ENCODE peak calls at places on chromosomes 5 and 9, in seven cellular contexts. I, Z, U, T, H, G and L are unnamed samples.

GRCh38 chr5:71582945-71583584 is 4.1 kb upstream of the MCCC2 start:
- DNase-seq in I (no peak), T (no peak), H (no peak), Z (no peak), U (no peak), G (no peak), L (no peak)

GRCh38 chr9:90773593-90773992 is 28.0 kb upstream of the SYK start:
- DNase-seq in G (peak), Z (no peak), T (no peak), U (no peak), I (peak), H (no peak), L (no peak)

GRCh38 chr5:16894236-16895057 is 41.6 kb downstream of the MYO10 start:
- DNase-seq in U (peak), H (peak), G (peak), I (no peak), T (no peak), Z (peak), L (peak)

GRCh38 chr9:117664419-117664818 is 39.8 kb upstream of the TLR4 start:
- DNase-seq in H (no peak), U (no peak), G (no peak), I (no peak), Z (no peak), T (no peak), L (no peak)

GRCh38 chr5:59124983-59125960 is 542.4 kb downstream of the RAB3C start:
- DNase-seq in I (peak), G (peak), T (no peak), Z (no peak), H (peak), U (no peak), L (peak)

GRCh38 chr9:5698810-5699556 is 70.1 kb downstream of the RIC1 start:
- DNase-seq in T (no peak), Z (peak), U (no peak), G (no peak), H (peak), I (no peak), L (peak)

GRCh38 chr9:35357116-35357515 is 132.8 kb upstream of the RUSC2 start:
- DNase-seq in Z (no peak), G (no peak), I (no peak), H (no peak), T (no peak), U (no peak), L (peak)

GRCh38 chr5:157300564-157300963 is 34.6 kb downstream of the CYFIP2 start:
- DNase-seq in G (no peak), I (no peak), T (no peak), H (no peak), Z (no peak), U (no peak), L (no peak)

GRCh38 chr5:128844354-128844923 is 120.8 kb upstream of the SLC27A6 start:
- DNase-seq in T (no peak), H (no peak), U (no peak), I (no peak), G (no peak), Z (no peak), L (peak)

GRCh38 chr9:76725181-76725580 is 39.1 kb upstream of the PCA3 start:
- DNase-seq in U (no peak), H (no peak), G (no peak), Z (no peak), I (no peak), T (no peak), L (no peak)

GRCh38 chr5:97088774-97089148 is 53.6 kb downstream of the LIX1 start:
- DNase-seq in I (no peak), U (no peak), T (no peak), G (no peak), Z (no peak), H (no peak), L (no peak)

GRCh38 chr9:125428515-125429467 is 167.2 kb downstream of the GAPVD1 start:
- DNase-seq in I (no peak), Z (no peak), T (no peak), H (peak), U (no peak), G (no peak), L (no peak)

GRCh38 chr5:126104341-126104740 is 318.9 kb upstream of the GRAMD2B start:
- DNase-seq in G (no peak), Z (no peak), I (no peak), U (no peak), T (no peak), H (no peak), L (no peak)

GRCh38 chr5:154278172-154278571 is 87.6 kb downstream of the GALNT10 start:
- DNase-seq in H (peak), Z (no peak), G (no peak), T (no peak), U (no peak), I (no peak), L (peak)

GRCh38 chr9:33159058-33159759 is 7.9 kb downstream of the B4GALT1 start:
- DNase-seq in U (no peak), I (no peak), G (peak), Z (no peak), H (no peak), T (no peak), L (peak)

GRCh38 chr5:168328804-168329203 is 37.4 kb downstream of the WWC1 start:
- DNase-seq in G (peak), T (no peak), I (peak), Z (no peak), H (no peak), U (peak), L (peak)

GRCh38 chr5:155651-156410 is 35.5 kb upstream of the LRRC14B start:
- DNase-seq in Z (no peak), U (no peak), G (no peak), T (no peak), I (no peak), H (no peak), L (no peak)

GRCh38 chr9:69655065-69655464 is 17.1 kb downstream of the APBA1 start:
- DNase-seq in T (no peak), H (no peak), G (no peak), Z (no peak), U (no peak), I (no peak), L (no peak)
- TF ChIP-seq CTCF in T (no peak), H (no peak), G (no peak), Z (no peak), U (no peak), I (no peak), L (no peak)

DNA sequence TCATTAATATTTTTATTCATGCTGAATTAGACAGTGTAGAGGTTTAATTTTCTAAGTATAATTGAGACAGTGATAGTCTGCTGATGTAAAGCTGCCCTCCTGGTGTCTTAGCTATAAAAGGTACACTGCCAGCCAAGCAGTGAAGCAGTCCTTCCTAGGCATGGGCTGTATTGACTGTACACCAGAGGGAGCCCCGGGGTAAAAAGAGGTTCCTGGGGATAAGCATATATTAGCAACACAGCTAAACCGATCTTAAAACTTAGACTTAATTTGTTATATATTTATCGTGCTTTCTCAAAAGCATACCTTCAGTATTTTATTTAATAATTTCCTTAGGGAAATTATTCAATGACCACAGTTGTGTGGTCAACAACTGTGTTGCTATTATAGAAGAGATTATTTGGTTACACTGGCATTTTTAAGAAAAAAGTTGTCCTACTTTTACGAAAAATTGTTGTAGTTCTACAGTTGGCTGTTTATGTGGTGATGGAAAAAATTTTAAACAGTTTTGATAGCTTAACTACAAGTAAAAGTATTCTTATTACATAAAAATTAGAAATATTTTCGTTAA is 68.8 kb downstream of the ELL2 start:
- DNase-seq in H (peak), I (peak), Z (no peak), U (peak), T (no peak), G (peak), L (peak)
- TF ChIP-seq CTCF in H (peak), I (peak), Z (peak), U (peak), T (peak), G (no peak), L (peak)

DNA sequence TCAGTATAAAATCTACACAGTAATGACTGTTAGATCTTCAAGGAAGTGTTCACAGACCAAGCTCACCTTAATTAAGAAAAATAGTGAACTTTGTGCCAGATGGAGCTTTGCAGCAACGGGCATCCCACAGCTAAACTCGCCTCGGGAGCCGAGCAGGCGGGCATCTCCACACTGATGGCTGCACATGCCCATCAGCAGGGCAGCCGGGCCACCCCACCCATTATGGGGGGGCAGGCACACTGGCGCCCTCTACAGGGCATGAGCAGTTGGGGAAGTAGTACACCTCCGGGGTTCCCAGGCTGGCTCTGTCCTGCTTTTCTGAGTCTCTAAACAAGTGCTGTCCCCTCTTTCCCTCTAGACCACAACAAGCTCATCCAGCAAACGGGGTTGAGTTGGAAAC is 21.6 kb downstream of the ANKS6 start:
- DNase-seq in T (no peak), I (peak), G (no peak), U (no peak), Z (no peak), H (peak), L (no peak)
- TF ChIP-seq CTCF in T (peak), I (peak), G (no peak), U (no peak), Z (peak), H (peak), L (peak)

GRCh38 chr9:93592389-93593021 is 16.1 kb downstream of the PHF2 start:
- DNase-seq in T (no peak), Z (no peak), H (peak), U (no peak), G (no peak), I (peak), L (peak)
- TF ChIP-seq CTCF in T (no peak), Z (no peak), H (peak), U (no peak), G (no peak), I (peak), L (peak)

DNA sequence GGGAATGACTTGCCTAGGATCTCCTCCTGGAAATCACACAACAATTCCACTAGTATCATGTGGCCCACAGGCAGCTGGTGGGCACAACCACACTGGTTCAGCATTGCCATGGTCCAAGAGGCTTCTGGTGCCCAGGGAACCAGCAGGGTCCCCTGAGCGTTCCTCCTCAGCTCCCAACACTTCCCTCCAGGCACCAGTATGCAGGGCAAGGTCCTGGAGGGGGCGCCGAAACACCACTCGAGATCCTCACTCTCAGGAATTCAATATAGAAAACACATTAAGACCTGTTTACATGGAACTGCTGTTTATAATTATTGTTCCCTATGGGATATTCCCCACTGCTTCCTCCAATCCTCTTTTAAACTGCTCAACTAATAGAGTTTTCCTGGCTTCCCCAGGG is 91.9 kb upstream of the GABRP start:
- DNase-seq in I (peak), T (no peak), G (no peak), H (no peak), U (no peak), Z (no peak), L (no peak)
- TF ChIP-seq CTCF in I (peak), T (no peak), G (no peak), H (no peak), U (no peak), Z (no peak), L (no peak)

GRCh38 chr5:23330726-23331125 is 176.7 kb upstream of the PRDM9 start:
- DNase-seq in I (no peak), H (no peak), U (no peak), Z (no peak), T (no peak), G (no peak), L (no peak)

DNA sequence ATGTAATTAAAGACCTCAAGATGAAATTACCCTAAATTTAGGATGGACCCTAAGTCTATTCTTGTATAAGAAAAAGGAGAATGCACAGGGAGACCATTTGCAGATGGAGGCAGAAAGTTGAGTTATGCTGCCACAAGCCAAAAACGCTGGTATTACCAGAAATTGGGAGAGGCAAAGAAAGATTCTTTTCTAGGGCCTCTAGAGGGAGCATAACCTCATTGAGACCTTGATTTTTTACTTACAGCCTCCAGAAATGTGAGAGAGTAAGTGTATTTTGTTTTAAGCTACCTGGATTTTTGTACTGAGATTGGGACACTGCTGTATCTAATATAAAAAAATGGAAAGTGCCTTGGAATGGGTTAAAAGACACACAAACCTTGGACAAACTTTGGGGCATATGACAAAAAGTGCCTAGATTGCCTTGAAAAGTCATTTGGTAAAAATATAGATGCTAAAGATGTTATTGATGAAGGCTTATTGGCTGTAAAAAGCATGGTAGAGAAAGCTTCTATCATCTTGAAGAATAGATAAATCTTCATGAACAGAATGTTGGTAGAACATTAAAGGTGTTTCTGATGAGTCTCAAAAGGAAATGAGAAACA is 174.7 kb upstream of the PRDM9 start:
- DNase-seq in U (no peak), I (no peak), Z (no peak), H (no peak), T (no peak), G (no peak), L (peak)
- TF ChIP-seq CTCF in U (no peak), I (no peak), Z (peak), H (no peak), T (no peak), G (no peak), L (no peak)

GRCh38 chr5:139037732-139038131 is 160.4 kb downstream of the SIL1 start:
- DNase-seq in U (no peak), T (no peak), Z (no peak), I (no peak), H (no peak), G (no peak), L (no peak)

GRCh38 chr5:139043127-139043905 is 154.9 kb downstream of the SIL1 start:
- DNase-seq in Z (no peak), G (no peak), H (peak), I (no peak), T (no peak), U (no peak), L (peak)

GRCh38 chr5:139038618-139039305 is 159.4 kb downstream of the SIL1 start:
- DNase-seq in I (no peak), H (no peak), Z (no peak), G (no peak), U (no peak), T (no peak), L (no peak)
- TF ChIP-seq CTCF in I (peak), H (no peak), Z (no peak), G (no peak), U (no peak), T (no peak), L (peak)

DNA sequence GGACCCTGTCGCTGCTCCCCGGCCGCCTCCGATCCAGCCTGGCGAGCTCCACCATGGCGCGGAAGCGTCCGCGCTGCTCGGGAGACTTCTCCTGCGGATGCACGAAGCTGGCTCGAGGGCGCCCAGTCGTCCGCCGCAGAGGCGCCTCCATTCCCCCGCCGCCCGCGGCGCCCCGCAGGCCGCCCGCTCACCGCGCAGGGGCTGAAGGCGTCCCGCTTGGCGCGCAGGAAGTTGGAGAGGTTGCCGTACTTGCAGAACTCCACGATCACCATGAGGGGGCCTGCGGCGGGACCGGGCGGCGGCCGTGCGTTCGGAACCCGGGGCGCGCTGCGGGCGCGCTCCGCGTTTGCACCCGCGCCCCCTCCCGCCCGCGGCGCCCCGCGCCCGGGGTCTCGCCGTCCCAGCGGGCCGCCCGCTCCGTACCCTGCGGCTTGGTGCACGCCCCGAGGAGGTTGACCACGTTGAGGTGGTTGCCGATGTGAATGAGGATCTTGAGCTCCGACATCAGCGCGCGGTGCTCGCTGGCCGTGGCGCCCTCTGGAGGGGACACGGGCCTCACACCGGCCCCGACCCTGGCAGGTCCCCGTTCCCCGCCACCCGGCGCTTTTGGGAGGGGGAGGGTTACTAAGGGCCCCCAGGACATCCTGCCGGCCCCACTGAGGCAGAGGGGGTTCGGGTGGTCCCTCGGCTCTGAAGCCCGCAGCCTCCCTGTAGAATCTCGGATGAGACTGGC is 27.7 kb upstream of the SCGB3A1 start:
- DNase-seq in T (no peak), H (peak), I (peak), Z (no peak), U (no peak), G (peak), L (peak)
- TF ChIP-seq CTCF in T (peak), H (no peak), I (peak), Z (peak), U (no peak), G (no peak), L (peak)

GRCh38 chr9:106560540-106560939 is 302.4 kb upstream of the ZNF462 start:
- DNase-seq in Z (no peak), I (no peak), U (no peak), T (no peak), G (no peak), H (no peak), L (no peak)
- TF ChIP-seq CTCF in Z (no peak), I (no peak), U (no peak), T (no peak), G (no peak), H (peak), L (peak)

DNA sequence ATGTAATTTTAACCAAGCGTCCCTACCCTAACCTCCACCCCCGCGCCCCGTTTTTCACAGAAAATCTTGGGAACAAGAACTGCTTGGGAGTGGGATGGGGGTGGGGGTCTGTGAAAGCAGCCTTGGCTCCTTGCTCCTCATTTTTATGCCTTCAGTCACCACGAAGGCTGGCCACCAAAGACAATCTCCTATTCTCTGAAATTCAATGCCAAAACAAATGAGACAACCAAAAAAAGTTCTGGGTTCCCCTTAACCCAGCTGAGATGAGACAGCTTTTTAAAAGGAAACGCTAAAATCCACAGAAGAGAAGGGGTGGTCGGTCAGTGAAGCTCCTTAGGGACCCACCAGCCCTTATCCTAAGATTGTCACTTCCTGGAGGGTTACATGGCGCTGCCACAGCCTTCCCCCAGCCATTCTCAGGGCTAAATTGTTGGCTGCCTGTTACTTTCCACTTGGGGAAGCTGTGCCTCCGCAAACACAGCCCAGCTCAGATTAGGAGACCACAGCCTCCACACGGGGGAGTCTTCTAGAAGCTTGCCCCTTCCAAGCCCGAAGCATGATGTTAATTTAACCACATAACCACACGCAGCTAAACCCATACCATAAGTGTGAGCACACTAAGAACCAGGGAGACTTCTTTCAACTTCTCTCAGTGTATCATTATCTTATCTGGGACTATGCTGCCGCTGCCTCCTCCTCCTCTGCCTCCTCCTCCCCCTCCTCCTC is 136.3 kb downstream of the FOXD1 start:
- DNase-seq in H (peak), U (no peak), G (no peak), T (no peak), Z (peak), I (peak), L (peak)
- TF ChIP-seq CTCF in H (peak), U (no peak), G (no peak), T (peak), Z (peak), I (no peak), L (peak)